ENCODE peak calls at places on chromosomes 2 and 18, in ten cellular contexts. D is HL-60; Q is NCI-H1436; G is pulmonary artery endothelial cell; S is colonic mucosa; O is Kasumi-1; T is NCI-H2029; A is foreskin fibroblast; X is CD8-positive, alpha-beta T cell; B is NCI-H2081 treated with DMSO at 0.1 percent for 48 hours. R is an unnamed sample.

GRCh38 chr2:206004004-206004693 is 81.8 kb downstream of the INO80D start:
- DNase-seq in B (no peak), A (no peak), S (peak), G (no peak), T (peak), Q (no peak), O (no peak), X (no peak), D (peak), R (no peak)

GRCh38 chr2:218882866-218883366 is 2.3 kb downstream of the WNT10A start:
- DNase-seq in Q (no peak), A (peak), T (no peak), B (no peak), S (no peak), O (no peak), D (no peak), G (no peak), X (no peak), R (no peak)

GRCh38 chr2:31207790-31208189 is 9.5 kb downstream of the CAPN14 start:
- DNase-seq in O (no peak), G (no peak), Q (no peak), S (no peak), D (no peak), T (no peak), X (no peak), B (no peak), A (no peak), R (no peak)

GRCh38 chr18:56748698-56749268 is 97.6 kb downstream of the WDR7 start:
- DNase-seq in A (peak), S (no peak), Q (peak), B (peak), D (no peak), X (no peak), O (peak), G (peak), T (no peak), R (no peak)

GRCh38 chr2:217897091-217897715 is 105.6 kb downstream of the TNS1 start:
- DNase-seq in Q (no peak), O (no peak), A (no peak), B (no peak), X (no peak), T (peak), D (no peak), G (no peak), S (no peak), R (no peak)

GRCh38 chr18:6652098-6652497 is 77.4 kb upstream of the ARHGAP28 start:
- DNase-seq in O (no peak), D (no peak), X (no peak), B (no peak), T (no peak), S (no peak), A (no peak), G (no peak), Q (no peak), R (no peak)

GRCh38 chr2:237310515-237311114 is 103.3 kb downstream of the COL6A3 start:
- DNase-seq in O (no peak), T (no peak), D (no peak), Q (no peak), B (no peak), S (no peak), X (no peak), G (no peak), A (no peak), R (no peak)

GRCh38 chr2:231308631-231309414 is 86.7 kb upstream of the B3GNT7 start:
- DNase-seq in B (no peak), D (no peak), O (no peak), T (no peak), S (no peak), A (no peak), G (no peak), X (no peak), Q (no peak), R (no peak)

GRCh38 chr2:137706786-137707613 is 257.3 kb upstream of the HNMT start:
- DNase-seq in A (no peak), S (no peak), O (peak), G (no peak), B (no peak), X (no peak), D (peak), T (no peak), Q (no peak), R (no peak)